ENCODE peak calls at places on chromosomes 4 and X, in seven cellular contexts. X is HTR-8/SVneo; T is HT1080; Z is AG10803; M is HuH-7.5; F is NCI-H1694; O is activated T-cell treated with anti-CD3 and anti-CD28 coated beads, Interleukin-2, amount 50 U/mL, for 24 hours. Q is an unnamed sample.

GRCh38 chr4:185847352-185848078 is 35.5 kb upstream of the SORBS2 start:
- DNase-seq in M (no peak), F (peak), X (peak), Z (peak), O (no peak), T (peak), Q (peak)

GRCh38 chrX:12138366-12139313 is at the start of gene FRMPD4:
- DNase-seq in X (no peak), O (no peak), T (no peak), M (no peak), F (no peak), Z (peak), Q (peak)

GRCh38 chr4:91127891-91128290 is 1000.7 kb downstream of the CCSER1 start:
- DNase-seq in M (no peak), F (no peak), T (no peak), Z (no peak), O (no peak), X (no peak), Q (no peak)

GRCh38 chrX:46777971-46778810 is 19.3 kb upstream of the SLC9A7 start:
- DNase-seq in X (no peak), F (no peak), Z (peak), T (peak), M (no peak), O (no peak), Q (no peak)

GRCh38 chrX:46735625-46736024 is 23.3 kb downstream of the SLC9A7 start:
- DNase-seq in T (no peak), X (no peak), O (no peak), Z (no peak), M (no peak), F (no peak), Q (no peak)

GRCh38 chrX:21606037-21606436 is 52.1 kb downstream of the KLHL34 start:
- DNase-seq in Z (no peak), X (no peak), T (no peak), O (no peak), F (no peak), M (no peak), Q (no peak)

GRCh38 chrX:46326161-46326560 is 219.1 kb downstream of the ZNF674 start:
- DNase-seq in T (peak), F (no peak), X (no peak), M (no peak), Z (peak), O (no peak), Q (no peak)

GRCh38 chrX:3263681-3264126 is 82.7 kb downstream of the MXRA5 start:
- DNase-seq in X (no peak), Z (peak), F (no peak), T (no peak), O (no peak), M (no peak), Q (peak)

GRCh38 chr4:107275192-107275591 is 239.1 kb upstream of the DKK2 start:
- DNase-seq in T (no peak), F (no peak), M (no peak), X (no peak), O (no peak), Z (no peak), Q (no peak)

GRCh38 chr4:128810331-128810870 is 901 bp downstream of the JADE1 start:
- DNase-seq in X (no peak), M (peak), F (no peak), T (no peak), Z (no peak), O (peak), Q (no peak)

Q was measured in AG08395.